ENCODE peak calls at places on chromosomes 5 and 9, in four cellular contexts. Q, M, R and J are unnamed samples.

GRCh38 chr5:114657342-114658130 is 295.7 kb downstream of the KCNN2 start:
- DNase-seq in Q (no peak), M (no peak), R (no peak), J (no peak)

GRCh38 chr9:19409406-19410194 is 791 bp downstream of the ACER2 start:
- DNase-seq in Q (peak; percentile 67), M (peak; percentile 66), R (peak; percentile 48), J (peak; percentile 70)

GRCh38 chr5:138503487-138504270 is 38.4 kb downstream of the EGR1 start:
- DNase-seq in Q (no peak), M (peak; percentile 46), R (peak; percentile 38), J (no peak)

GRCh38 chr5:72291601-72292000 is 28.4 kb downstream of the MRPS27 start:
- DNase-seq in Q (no peak), M (no peak), R (no peak), J (no peak)

GRCh38 chr5:31453522-31453921 is 78.4 kb downstream of the DROSHA start:
- DNase-seq in Q (no peak), M (no peak), R (no peak), J (no peak)

GRCh38 chr9:101737165-101737704 is 1.2 kb downstream of the GRIN3A start:
- DNase-seq in Q (no peak), M (no peak), R (no peak), J (peak; percentile 51)

GRCh38 chr5:9546973-9547947 is 1.4 kb upstream of the SEMA5A start:
- DNase-seq in Q (no peak), M (peak; percentile 14), R (peak; percentile 44), J (peak; percentile 75)

GRCh38 chr5:93582677-93583524 is at the start of gene NR2F1:
- DNase-seq in Q (peak; percentile 94), M (peak; percentile 96), R (peak; percentile 68), J (peak; percentile 88)

GRCh38 chr9:134209731-134210311 is 45.5 kb upstream of the RNU6ATAC start:
- DNase-seq in Q (peak; percentile 64), M (peak; percentile 4), R (no peak), J (peak; percentile 55)

GRCh38 chr9:110126986-110127864 is 80.7 kb downstream of the C9orf152 start:
- DNase-seq in Q (peak; percentile 92), M (peak; percentile 52), R (no peak), J (peak; percentile 92)

GRCh38 chr9:110125763-110126351 is 82.1 kb downstream of the C9orf152 start:
- DNase-seq in Q (no peak), M (no peak), R (no peak), J (no peak)

GRCh38 chr9:110125207-110125751 is 82.7 kb downstream of the C9orf152 start:
- DNase-seq in Q (peak; percentile 97), M (peak; percentile 88), R (peak; percentile 81), J (peak; percentile 96)

GRCh38 chr9:110128664-110129329 is 79.2 kb downstream of the C9orf152 start:
- DNase-seq in Q (no peak), M (no peak), R (no peak), J (no peak)

GRCh38 chr9:110126457-110126856 is 81.5 kb downstream of the C9orf152 start:
- DNase-seq in Q (no peak), M (no peak), R (no peak), J (no peak)
- H3K4me1 ChIP-seq in Q (peaks cover 86% of the 10 kb centered on the region), M (peaks cover 38% of the 10 kb centered on the region), R (peaks cover 13% of the 10 kb centered on the region), J (peaks cover 51% of the 10 kb centered on the region)

GRCh38 chr9:32431196-32431595 is 46.8 kb downstream of the ACO1 start:
- DNase-seq in Q (no peak), M (no peak), R (no peak), J (no peak)
- H3K4me3 ChIP-seq in Q (no peak overlapping the region), M (no peak overlapping the region), R (no peak overlapping the region), J (no peak overlapping the region)

GRCh38 chr9:99030610-99031009 is 74.3 kb upstream of the TGFBR1 start:
- DNase-seq in Q (no peak), M (no peak), R (no peak), J (no peak)

GRCh38 chr9:99026956-99027298 is 78.0 kb upstream of the TGFBR1 start:
- DNase-seq in Q (no peak), M (no peak), R (no peak), J (no peak)

GRCh38 chr9:99027414-99027813 is 77.5 kb upstream of the TGFBR1 start:
- DNase-seq in Q (no peak), M (no peak), R (no peak), J (no peak)

GRCh38 chr9:99030082-99030481 is 74.8 kb upstream of the TGFBR1 start:
- DNase-seq in Q (no peak), M (no peak), R (no peak), J (no peak)

GRCh38 chr9:99029083-99029482 is 75.8 kb upstream of the TGFBR1 start:
- DNase-seq in Q (no peak), M (no peak), R (no peak), J (no peak)
- H3K4me1 ChIP-seq in Q (peaks cover 29% of the 10 kb centered on the region), M (no peaks in the 10 kb centered on the region), R (no peaks in the 10 kb centered on the region), J (no peaks in the 10 kb centered on the region)

GRCh38 chr5:154475613-154476342 is 2.2 kb downstream of the HAND1 start:
- DNase-seq in Q (peak; percentile 81), M (no peak), R (no peak), J (peak; percentile 75)
- H3K4me3 ChIP-seq in Q (peak overlapping the region; percentile 72), M (no peak overlapping the region), R (no peak overlapping the region), J (no peak overlapping the region)

DNA sequence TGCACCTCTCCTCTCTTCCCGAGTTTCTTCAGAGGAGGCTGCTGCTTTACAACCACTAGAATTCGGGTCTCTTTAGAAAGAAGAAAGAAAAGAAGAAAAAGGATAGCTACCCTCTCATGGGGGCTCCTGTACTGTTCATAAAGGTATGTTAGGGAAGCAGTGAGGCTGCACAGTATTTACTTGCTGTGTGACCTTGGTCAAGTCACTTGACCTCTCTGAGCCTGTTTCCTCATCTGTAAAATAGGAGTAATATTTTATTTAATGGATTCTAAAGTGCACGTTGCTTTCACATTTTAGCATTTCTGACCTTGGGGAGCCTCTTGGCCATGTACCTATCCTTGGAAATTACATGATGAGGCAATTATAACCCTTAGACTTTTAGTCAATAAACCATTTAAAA is 88.8 kb downstream of the SETX start:
- DNase-seq in Q (no peak), M (no peak), R (no peak), J (no peak)
- H3K4me1 ChIP-seq in Q (no peaks in the 10 kb centered on the region), M (peaks cover 4% of the 10 kb centered on the region), R (no peaks in the 10 kb centered on the region), J (no peaks in the 10 kb centered on the region)

GRCh38 chr5:53424691-53425597 is 55.5 kb upstream of the FST start:
- DNase-seq in Q (no peak), M (no peak), R (no peak), J (no peak)
- H3K4me3 ChIP-seq in Q (no peak overlapping the region), M (no peak overlapping the region), R (no peak overlapping the region), J (no peak overlapping the region)

GRCh38 chr9:77454668-77455067 is 193.5 kb downstream of the GNA14 start:
- DNase-seq in Q (no peak), M (no peak), R (no peak), J (no peak)
- H3K4me1 ChIP-seq in Q (peaks cover 16% of the 10 kb centered on the region), M (no peaks in the 10 kb centered on the region), R (peaks cover 6% of the 10 kb centered on the region), J (peaks cover 6% of the 10 kb centered on the region)

GRCh38 chr5:136203303-136203922 is 10.5 kb upstream of the SMIM32 start:
- DNase-seq in Q (no peak), M (no peak), R (no peak), J (no peak)

GRCh38 chr5:136202800-136203199 is 9.8 kb upstream of the SMIM32 start:
- DNase-seq in Q (no peak), M (no peak), R (no peak), J (no peak)

GRCh38 chr5:136207631-136208030 is 14.7 kb upstream of the SMIM32 start:
- DNase-seq in Q (no peak), M (no peak), R (no peak), J (peak; percentile 20)

GRCh38 chr5:136201870-136202269 is 8.9 kb upstream of the SMIM32 start:
- DNase-seq in Q (no peak), M (no peak), R (no peak), J (no peak)

GRCh38 chr5:136205061-136205702 is 12.2 kb upstream of the SMIM32 start:
- DNase-seq in Q (no peak), M (no peak), R (no peak), J (no peak)
- H3K4me3 ChIP-seq in Q (no peak overlapping the region), M (no peak overlapping the region), R (no peak overlapping the region), J (no peak overlapping the region)

DNA sequence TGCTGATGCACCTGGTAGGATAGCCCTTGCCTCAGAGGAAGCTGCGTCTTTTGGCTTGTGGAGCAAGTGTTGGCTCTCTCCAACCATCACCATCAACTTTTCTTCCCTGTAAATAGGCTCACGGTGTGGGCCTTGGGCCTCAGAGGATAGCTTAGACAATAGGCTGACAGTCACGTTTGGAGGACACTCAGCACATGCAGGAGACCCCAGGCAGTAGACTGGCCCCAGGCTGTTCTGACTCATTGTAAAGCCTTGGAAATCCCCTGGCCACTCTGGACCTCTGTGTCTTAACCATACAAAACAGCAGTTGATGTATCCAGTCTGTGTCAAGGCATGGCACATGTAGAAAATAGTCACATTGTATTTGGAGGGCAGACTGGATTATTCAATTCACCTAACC is 18.6 kb downstream of the CD74 start:
- DNase-seq in Q (no peak), M (no peak), R (no peak), J (no peak)
- H3K4me1 ChIP-seq in Q (no peaks in the 10 kb centered on the region), M (no peaks in the 10 kb centered on the region), R (no peaks in the 10 kb centered on the region), J (no peaks in the 10 kb centered on the region)

DNA sequence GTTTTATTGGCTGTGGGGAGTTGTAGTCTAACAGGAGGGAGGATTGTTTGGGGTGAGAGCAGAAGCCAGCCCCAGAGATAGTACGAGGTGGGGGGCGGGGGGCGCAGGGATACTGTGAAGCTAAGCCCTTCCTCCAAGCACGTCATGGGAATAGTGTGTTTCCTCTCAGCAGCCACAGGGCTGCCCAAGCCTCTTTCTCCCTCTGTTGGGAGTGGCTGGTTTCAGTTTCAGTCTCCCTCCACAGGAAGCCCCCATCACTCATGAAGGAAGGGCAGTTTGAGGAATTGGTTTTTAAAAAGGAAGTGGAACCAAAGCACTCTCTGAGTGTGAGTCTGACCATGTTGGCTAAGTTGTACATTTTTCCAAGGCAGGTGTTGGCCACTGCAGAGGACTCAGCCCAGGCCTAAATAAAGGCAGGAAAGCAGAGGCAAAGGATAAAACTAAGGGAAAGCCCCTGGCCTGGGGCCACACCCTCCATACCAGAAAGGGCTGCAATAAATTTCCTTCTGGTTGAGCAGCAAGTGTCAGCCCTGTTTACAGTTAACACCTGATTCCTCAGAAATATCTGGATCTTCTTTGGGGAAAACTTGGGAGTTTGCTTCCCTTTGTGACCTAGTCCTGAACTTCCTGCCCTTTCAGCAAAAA is 3.2 kb downstream of the RAB24 start:
- DNase-seq in Q (peak; percentile 76), M (peak; percentile 57), R (no peak), J (no peak)
- H3K4me3 ChIP-seq in Q (no peak overlapping the region), M (no peak overlapping the region), R (no peak overlapping the region), J (no peak overlapping the region)